ENCODE peak calls at places on chromosomes 1 and 21, in seven cellular contexts. B is DMS53; W is T-helper 9 cell; E is brain microvascular endothelial cell; I is T-cell; C is CD8-positive, alpha-beta T cell; Q is H54. T is an unnamed sample.

GRCh38 chr1:236603896-236604217 is 459 bp downstream of the HEATR1 start:
- DNase-seq in B (peak; percentile 71), W (peak; percentile 0), E (peak; percentile 37), I (peak; percentile 37), C (peak; percentile 13), Q (no peak), T (no peak)

GRCh38 chr1:245721488-245721887 is 566.7 kb downstream of the KIF26B start:
- DNase-seq in B (no peak), W (no peak), E (no peak), I (no peak), C (no peak), Q (no peak), T (no peak)

GRCh38 chr1:17232759-17233661 is 15.9 kb upstream of the PADI3 start:
- DNase-seq in B (peak; percentile 91), W (no peak), E (peak; percentile 75), I (no peak), C (no peak), Q (peak; percentile 41), T (no peak)

GRCh38 chr1:159790237-159790917 is 9.6 kb downstream of the DUSP23 start:
- DNase-seq in B (peak; percentile 73), W (no peak), E (no peak), I (no peak), C (no peak), Q (peak; percentile 26), T (no peak)

GRCh38 chr1:172536256-172536655 is 3.3 kb downstream of the SUCO start:
- DNase-seq in B (no peak), W (no peak), E (no peak), I (no peak), C (no peak), Q (no peak), T (no peak)

GRCh38 chr21:36064085-36064460 is 3.7 kb upstream of the SETD4 start:
- DNase-seq in B (no peak), W (no peak), E (no peak), I (no peak), C (no peak), Q (no peak), T (no peak)

GRCh38 chr1:99481391-99481996 is 164.4 kb upstream of the PALMD start:
- DNase-seq in B (peak; percentile 93), W (peak; percentile 5), E (peak; percentile 67), I (peak; percentile 20), C (peak; percentile 13), Q (no peak), T (peak; percentile 3)

GRCh38 chr1:170698711-170699275 is 34.9 kb downstream of the PRRX1 start:
- DNase-seq in B (no peak), W (no peak), E (no peak), I (no peak), C (no peak), Q (no peak), T (no peak)

GRCh38 chr1:21192284-21192683 is 15.6 kb upstream of the EIF4G3 start:
- DNase-seq in B (no peak), W (no peak), E (no peak), I (no peak), C (no peak), Q (no peak), T (no peak)

GRCh38 chr1:22900451-22900850 is 72.2 kb downstream of the LACTBL1 start:
- DNase-seq in B (no peak), W (no peak), E (no peak), I (no peak), C (no peak), Q (no peak), T (no peak)

GRCh38 chr1:235919797-235920475 is 53.2 kb upstream of the LYST start:
- DNase-seq in B (peak; percentile 63), W (no peak), E (peak; percentile 59), I (no peak), C (no peak), Q (peak; percentile 47), T (no peak)

GRCh38 chr1:7437036-7437435 is 334.1 kb upstream of the VAMP3 start:
- DNase-seq in B (no peak), W (no peak), E (no peak), I (no peak), C (no peak), Q (no peak), T (no peak)

GRCh38 chr1:151562661-151563060 is 22.6 kb downstream of the TUFT1 start:
- DNase-seq in B (no peak), W (no peak), E (no peak), I (no peak), C (no peak), Q (no peak), T (no peak)

GRCh38 chr1:241612533-241613505 is 27.4 kb downstream of the CHML start:
- DNase-seq in B (peak; percentile 9), W (no peak), E (peak; percentile 92), I (no peak), C (no peak), Q (no peak), T (no peak)

GRCh38 chr21:44354775-44355771 is 1.7 kb downstream of the TRPM2 start:
- DNase-seq in B (no peak), W (no peak), E (no peak), I (no peak), C (no peak), Q (no peak), T (no peak)

T was measured in stimulated activated CD4-positive, alpha-beta T cell treated with anti-CD3 and anti-CD28 coated beads, Interleukin-4, amount 100 ng/mL, for 48 hours.